ENCODE peak calls at places on chromosomes 6 and 20, in six cellular contexts. X is SK-N-SH, A is H1, C is K562, O is HepG2, E is GM12878. N is an unnamed sample.

GRCh38 chr6:101226677-101227135 is 166.8 kb upstream of the GRIK2 start:
- DNase-seq in O (peak), X (no peak), A (peak), E (no peak), C (no peak), N (peak)

GRCh38 chr6:147808631-147809030 is 300.1 kb downstream of the SAMD5 start:
- DNase-seq in A (no peak), O (no peak), E (no peak), X (no peak), C (no peak), N (no peak)

GRCh38 chr6:21309791-21310190 is 283.8 kb upstream of the SOX4 start:
- DNase-seq in O (no peak), A (no peak), E (no peak), X (no peak), C (no peak), N (no peak)

GRCh38 chr6:23754197-23754596 is 371.8 kb upstream of the NRSN1 start:
- DNase-seq in E (no peak), A (no peak), C (no peak), O (no peak), X (peak), N (no peak)

GRCh38 chr6:15507746-15508145 is 155.1 kb downstream of the DTNBP1 start:
- DNase-seq in E (no peak), O (no peak), A (no peak), X (no peak), C (no peak), N (no peak)

GRCh38 chr6:37013516-37014491 is 8.3 kb downstream of the FGD2 start:
- DNase-seq in X (no peak), E (no peak), O (no peak), A (no peak), C (no peak), N (no peak)

GRCh38 chr6:145801021-145801420 is 13.6 kb downstream of the FBXO30 start:
- DNase-seq in A (no peak), O (no peak), E (no peak), C (no peak), X (no peak), N (no peak)

GRCh38 chr6:159180001-159180400 is 10.8 kb downstream of the FNDC1 start:
- DNase-seq in X (no peak), E (no peak), A (no peak), O (no peak), C (no peak), N (no peak)

GRCh38 chr20:19974621-19975435 is 42.3 kb upstream of the NAA20 start:
- DNase-seq in O (no peak), C (no peak), A (no peak), X (peak), E (no peak), N (peak)

GRCh38 chr6:46491201-46491788 is at the start of gene RCAN2:
- DNase-seq in X (peak), E (no peak), O (peak), A (peak), C (no peak), N (no peak)

GRCh38 chr20:19688031-19688806 is 69.8 kb upstream of the RIN2 start:
- DNase-seq in A (peak), O (peak), E (no peak), C (peak), X (peak), N (peak)

GRCh38 chr6:161631676-161632194 is 357.9 kb upstream of the AGPAT4 start:
- DNase-seq in O (no peak), A (no peak), C (no peak), X (peak), E (no peak), N (no peak)

GRCh38 chr6:96809119-96809518 is 28.2 kb downstream of the GPR63 start:
- DNase-seq in E (no peak), X (no peak), C (peak), A (no peak), O (no peak), N (no peak)

GRCh38 chr20:22352019-22352418 is 232.4 kb downstream of the FOXA2 start:
- DNase-seq in X (no peak), O (no peak), A (no peak), E (no peak), C (no peak), N (no peak)

GRCh38 chr6:10771371-10771894 is 23.8 kb downstream of the TMEM14B start:
- DNase-seq in C (peak), E (no peak), A (no peak), O (no peak), X (no peak), N (no peak)

GRCh38 chr6:89492025-89492640 is 59.2 kb downstream of the ANKRD6 start:
- DNase-seq in A (no peak), C (no peak), O (no peak), E (no peak), X (no peak), N (no peak)

GRCh38 chr6:142843344-142843743 is 101.6 kb downstream of the HIVEP2 start:
- DNase-seq in C (no peak), A (no peak), O (no peak), E (no peak), X (no peak), N (no peak)

GRCh38 chr6:161561938-161562337 is 288.1 kb upstream of the AGPAT4 start:
- DNase-seq in X (no peak), A (no peak), O (no peak), E (no peak), C (no peak), N (no peak)

GRCh38 chr6:37622639-37623038 is 75.0 kb downstream of the MDGA1 start:
- DNase-seq in O (no peak), X (no peak), C (peak), E (no peak), A (no peak), N (no peak)

GRCh38 chr6:1407499-1407990 is 18.2 kb downstream of the FOXF2 start:
- DNase-seq in X (no peak), C (no peak), A (no peak), E (no peak), O (no peak), N (no peak)
- TF ChIP-seq GABPA in X (no peak), C (no peak), A (no peak), E (no peak), O (no peak), N (no peak)

GRCh38 chr6:157516319-157517026 is 135.5 kb downstream of the ZDHHC14 start:
- DNase-seq in O (no peak), E (no peak), C (no peak), A (no peak), X (no peak), N (no peak)

GRCh38 chr6:157512081-157512682 is 131.2 kb downstream of the ZDHHC14 start:
- DNase-seq in E (no peak), O (no peak), C (no peak), X (no peak), A (no peak), N (no peak)

GRCh38 chr6:157513004-157513603 is 132.1 kb downstream of the ZDHHC14 start:
- DNase-seq in A (no peak), C (no peak), O (peak), X (no peak), E (no peak), N (no peak)

GRCh38 chr6:157513619-157514485 is 132.9 kb downstream of the ZDHHC14 start:
- DNase-seq in X (no peak), C (no peak), E (no peak), A (no peak), O (no peak), N (no peak)

GRCh38 chr6:157514659-157515496 is 133.9 kb downstream of the ZDHHC14 start:
- DNase-seq in E (no peak), C (peak), X (no peak), O (peak), A (no peak), N (peak)
- TF ChIP-seq POLR2AphosphoS5 in E (no peak), C (peak), X (no peak), O (no peak), A (no peak), N (no peak)

GRCh38 chr20:57883761-57884160 is 173.9 kb upstream of the PMEPA1 start:
- DNase-seq in E (no peak), C (no peak), O (no peak), X (no peak), A (no peak), N (no peak)

GRCh38 chr20:57884956-57885355 is 175.1 kb upstream of the PMEPA1 start:
- DNase-seq in C (no peak), O (no peak), X (no peak), A (no peak), E (no peak), N (no peak)

GRCh38 chr20:57881466-57882405 is 171.9 kb upstream of the PMEPA1 start:
- DNase-seq in A (no peak), C (no peak), X (peak), O (no peak), E (no peak), N (no peak)

GRCh38 chr20:57880155-57880648 is 170.4 kb upstream of the PMEPA1 start:
- DNase-seq in E (no peak), X (no peak), A (no peak), C (no peak), O (no peak), N (no peak)

DNA sequence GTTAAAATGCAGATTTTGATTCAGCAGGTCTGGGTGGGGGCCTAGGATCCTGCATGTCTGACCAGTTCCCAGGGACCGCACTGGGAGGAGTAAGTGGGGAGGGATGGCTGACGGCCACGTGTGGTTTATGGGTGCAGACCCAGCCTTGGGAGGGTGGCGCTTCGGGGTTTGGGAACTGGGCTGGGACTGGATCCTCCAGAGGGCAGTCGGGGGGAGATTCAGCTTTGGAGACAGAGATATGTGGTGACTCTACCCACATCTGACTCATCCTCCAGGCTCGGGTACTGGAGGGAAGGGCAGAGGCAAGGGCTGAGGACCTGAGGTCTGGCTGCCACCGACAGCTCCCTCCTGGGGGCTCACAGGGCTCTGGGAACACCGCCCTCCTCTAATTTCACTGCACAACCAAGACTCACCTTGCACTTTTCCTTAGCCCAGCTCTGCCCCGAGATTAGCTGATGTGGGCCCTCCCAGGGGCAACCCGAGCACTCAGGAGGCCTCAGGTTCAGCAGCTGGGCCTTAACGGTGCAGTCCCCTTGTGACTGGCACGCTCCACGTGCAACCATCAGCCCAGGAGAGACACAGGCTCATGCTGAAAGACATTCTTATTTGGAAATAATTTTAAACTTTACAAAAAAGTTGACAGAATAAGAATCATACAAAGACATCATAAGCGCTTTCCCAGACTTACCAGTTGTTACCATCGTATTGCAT is 172.8 kb upstream of the PMEPA1 start:
- DNase-seq in C (no peak), A (no peak), X (no peak), E (no peak), O (no peak), N (no peak)
- TF ChIP-seq GABPA in C (no peak), A (no peak), X (no peak), E (no peak), O (no peak), N (no peak)

GRCh38 chr20:62894261-62894660 is 32.0 kb downstream of the DIDO1 start:
- DNase-seq in C (no peak), E (no peak), O (no peak), A (no peak), X (no peak), N (no peak)

GRCh38 chr20:62891111-62891510 is 29.5 kb upstream of the TCFL5 start:
- DNase-seq in E (no peak), A (no peak), O (no peak), X (no peak), C (no peak), N (no peak)

GRCh38 chr20:62892348-62893304 is 31.0 kb upstream of the TCFL5 start:
- DNase-seq in C (no peak), E (no peak), A (no peak), O (no peak), X (no peak), N (no peak)

GRCh38 chr20:62895539-62895938 is 30.8 kb downstream of the DIDO1 start:
- DNase-seq in A (no peak), E (no peak), X (no peak), C (no peak), O (no peak), N (no peak)

DNA sequence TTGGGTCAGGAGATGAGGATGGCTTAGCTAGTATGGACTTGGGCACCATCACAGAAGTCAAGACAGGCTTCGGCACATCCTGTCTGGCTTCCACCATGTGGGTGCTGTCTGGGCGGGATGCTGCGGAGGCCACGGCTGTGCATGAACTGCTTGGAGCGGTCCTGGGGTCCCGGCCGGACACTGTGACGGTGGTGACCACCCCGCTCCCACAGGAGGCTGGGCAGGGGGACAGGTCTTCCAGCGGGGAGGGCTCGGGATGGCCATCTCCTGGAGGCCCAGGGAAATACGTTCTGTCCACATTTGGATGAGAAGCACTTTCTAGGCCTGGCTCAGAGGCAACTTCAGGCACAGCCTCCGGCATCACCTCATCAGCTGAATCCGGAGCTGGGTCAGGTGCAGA is 32.1 kb upstream of the TCFL5 start:
- DNase-seq in O (no peak), X (peak), C (no peak), E (no peak), A (no peak), N (no peak)
- TF ChIP-seq POLR2AphosphoS5 in O (no peak), X (no peak), C (no peak), E (no peak), A (no peak), N (no peak)

GRCh38 chr6:44559486-44560270 is 172.2 kb downstream of the CDC5L start:
- DNase-seq in E (no peak), A (no peak), X (no peak), O (no peak), C (no peak), N (no peak)
- TF ChIP-seq GABPA in E (no peak), A (no peak), X (no peak), O (no peak), C (no peak), N (no peak)

DNA sequence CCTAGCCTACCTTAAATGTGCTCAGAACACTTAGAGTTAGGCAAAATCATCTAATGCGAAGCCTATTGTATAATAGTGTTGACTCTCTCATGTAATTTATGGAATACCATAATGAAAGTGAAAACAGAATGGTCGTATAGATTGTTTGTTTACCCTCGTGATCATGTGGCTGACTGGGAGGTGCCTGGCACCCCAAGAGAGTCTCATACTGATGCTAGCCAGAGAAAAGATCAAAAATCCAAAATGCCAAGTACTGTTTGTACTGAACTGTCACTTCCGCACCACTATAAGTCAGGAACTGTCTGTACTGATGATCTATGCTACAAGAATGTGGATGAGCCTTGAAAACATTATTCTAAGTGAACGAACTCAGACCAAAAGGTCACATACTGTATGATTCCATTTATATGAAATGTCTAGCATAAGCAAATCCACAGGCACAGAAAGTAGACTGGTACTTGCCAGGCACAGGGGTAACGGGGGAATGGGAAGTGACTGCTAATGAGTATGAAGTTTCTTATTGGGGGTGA is 22.4 kb downstream of the ZMYND8 start:
- DNase-seq in X (no peak), O (peak), C (no peak), E (no peak), A (no peak), N (no peak)
- TF ChIP-seq POLR2AphosphoS5 in X (peak), O (no peak), C (no peak), E (no peak), A (no peak), N (no peak)

GRCh38 chr20:51750037-51750769 is 18.0 kb downstream of the ATP9A start:
- DNase-seq in C (no peak), E (no peak), X (peak), A (no peak), O (peak), N (no peak)
- TF ChIP-seq GABPA in C (no peak), E (no peak), X (no peak), A (no peak), O (no peak), N (no peak)

DNA sequence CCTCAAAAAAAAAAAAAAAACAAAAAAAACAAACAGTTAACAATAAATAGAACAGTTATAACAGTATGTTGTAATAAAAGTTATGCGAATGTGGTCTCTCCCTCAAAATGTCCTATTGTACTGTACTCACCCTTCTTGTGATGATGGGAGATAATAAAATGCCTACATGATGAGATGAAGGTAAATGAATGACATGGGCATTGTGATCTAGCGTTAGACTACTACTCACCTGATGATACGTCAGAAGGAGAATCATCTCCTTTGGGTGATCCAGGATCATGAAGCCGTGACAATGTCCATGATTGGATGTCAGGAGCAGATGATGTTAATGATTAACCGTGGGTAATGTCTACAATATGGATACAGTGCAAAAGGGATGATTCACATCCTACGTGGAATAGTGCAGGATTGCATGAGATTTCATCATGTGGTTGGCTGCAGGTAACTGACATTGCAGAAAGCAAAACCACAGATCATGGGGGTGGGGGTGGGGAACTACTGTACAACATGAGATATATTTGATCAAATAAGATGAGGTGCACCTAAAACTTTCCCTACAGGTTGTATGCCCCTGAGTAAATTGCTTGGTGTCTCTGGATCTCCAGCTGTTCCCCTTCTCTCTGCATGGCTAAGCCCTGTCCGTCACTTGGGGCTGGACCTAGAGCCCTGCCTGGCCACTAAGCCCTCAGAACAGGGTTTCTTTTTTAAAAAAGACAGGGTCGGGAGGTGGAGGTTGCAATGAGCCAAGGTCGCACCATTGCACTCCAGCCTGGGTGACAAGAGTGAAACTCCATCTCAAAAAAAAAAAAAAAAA is 6.2 kb upstream of the RBCK1 start:
- DNase-seq in A (no peak), C (no peak), E (no peak), O (peak), X (no peak), N (no peak)
- TF ChIP-seq POLR2AphosphoS5 in A (no peak), C (no peak), E (no peak), O (peak), X (no peak), N (no peak)

DNA sequence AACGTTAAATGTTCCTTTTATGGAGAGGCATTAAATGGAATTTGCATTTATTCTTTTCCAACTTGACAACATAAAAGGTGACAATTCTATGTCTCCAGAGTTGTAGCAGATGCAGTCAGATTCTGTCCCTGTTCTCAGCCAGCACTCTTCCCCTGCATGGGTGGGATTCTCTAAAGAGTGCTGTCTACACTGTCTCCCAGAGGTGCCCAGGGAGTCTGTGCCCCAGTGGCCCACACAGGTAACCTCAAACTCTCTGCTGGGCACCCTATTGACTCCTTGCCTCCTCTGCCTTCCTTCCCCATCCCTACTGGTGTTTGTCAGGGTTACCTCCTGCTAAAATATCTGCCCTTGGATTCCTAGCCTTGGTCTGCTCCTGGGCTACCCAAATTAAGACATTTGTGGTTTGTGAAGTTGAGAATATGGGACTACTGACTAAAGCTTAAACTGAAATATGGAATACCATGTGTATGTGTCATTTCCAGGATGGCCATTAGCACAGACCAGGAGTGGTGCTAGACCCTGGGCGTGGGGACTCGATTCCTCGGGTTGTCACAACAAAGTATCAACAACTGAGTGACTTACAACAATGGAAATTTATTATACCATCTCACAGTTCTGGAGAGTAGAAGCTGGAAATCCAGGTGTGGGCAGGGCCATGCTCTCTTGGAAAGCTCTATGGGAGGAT is 284.8 kb downstream of the CDH26 start:
- DNase-seq in E (no peak), O (no peak), A (no peak), X (no peak), C (no peak), N (no peak)
- TF ChIP-seq GABPA in E (no peak), O (no peak), A (no peak), X (no peak), C (no peak), N (no peak)